ENCODE peak calls at places on chromosomes 2 and 18, in four cellular contexts. T is endothelial cell, U is aorta, M is T-helper 9 cell. F is an unnamed sample.

GRCh38 chr2:215773728-215774127 is 239.6 kb downstream of the MREG start:
- DNase-seq in T (no peak), U (no peak), M (no peak), F (no peak)

GRCh38 chr2:193556766-193557470 is 1362.2 kb upstream of the TMEFF2 start:
- DNase-seq in T (no peak), U (no peak), M (no peak), F (no peak)

GRCh38 chr2:223221120-223221859 is 169.3 kb downstream of the KCNE4 start:
- DNase-seq in T (no peak), U (no peak), M (no peak), F (no peak)

GRCh38 chr18:59980052-59980668 is 80.4 kb downstream of the PMAIP1 start:
- DNase-seq in T (no peak), U (no peak), M (no peak), F (no peak)

GRCh38 chr2:45688479-45689298 is 37.2 kb downstream of the PRKCE start:
- DNase-seq in T (no peak), U (no peak), M (no peak), F (no peak)

GRCh38 chr18:29586210-29586609 is 1409.3 kb upstream of the CDH2 start:
- DNase-seq in T (no peak), U (no peak), M (no peak), F (no peak)

GRCh38 chr2:223460774-223461211 is 141.4 kb downstream of the SCG2 start:
- DNase-seq in T (no peak), U (no peak), M (no peak), F (no peak)

GRCh38 chr2:23286031-23286764 is 98.8 kb upstream of the KLHL29 start:
- DNase-seq in T (no peak), U (no peak), M (no peak), F (no peak)

GRCh38 chr2:232386490-232386739 is 7.9 kb downstream of the ALPP start:
- DNase-seq in T (no peak), U (peak; percentile 62), M (no peak), F (no peak)

GRCh38 chr2:231115651-231116050 is 9.2 kb downstream of the HTR2B start:
- DNase-seq in T (no peak), U (no peak), M (no peak), F (no peak)

GRCh38 chr2:228048838-228049490 is 132.5 kb downstream of the SPHKAP start:
- DNase-seq in T (peak; percentile 23), U (no peak), M (no peak), F (no peak)

GRCh38 chr2:27182346-27182745 is 29.5 kb upstream of the ATRAID start:
- DNase-seq in T (no peak), U (no peak), M (no peak), F (no peak)

GRCh38 chr2:85011098-85011497 is 40.1 kb downstream of the KCMF1 start:
- DNase-seq in T (no peak), U (no peak), M (no peak), F (no peak)

GRCh38 chr2:1818811-1819210 is 74.5 kb upstream of the PXDN start:
- DNase-seq in T (no peak), U (no peak), M (no peak), F (no peak)

GRCh38 chr2:176395273-176395854 is 126.1 kb downstream of the MTX2 start:
- DNase-seq in T (no peak), U (no peak), M (no peak), F (no peak)

GRCh38 chr18:50128506-50129271 is 66.3 kb downstream of the MYO5B start:
- DNase-seq in T (no peak), U (no peak), M (no peak), F (no peak)

GRCh38 chr2:151947524-151948165 is 119.4 kb upstream of the ARL5A start:
- DNase-seq in T (no peak), U (peak; percentile 80), M (no peak), F (no peak)

GRCh38 chr2:12050381-12050780 is 303.9 kb downstream of the LPIN1 start:
- DNase-seq in T (no peak), U (no peak), M (no peak), F (no peak)

GRCh38 chr2:70922591-70923234 is 13.0 kb upstream of the ATP6V1B1 start:
- DNase-seq in T (no peak), U (no peak), M (no peak), F (no peak)

GRCh38 chr2:481388-481787 is 193.5 kb upstream of the ALKAL2 start:
- DNase-seq in T (peak; percentile 55), U (no peak), M (no peak), F (no peak)

GRCh38 chr18:77366725-77367641 is 117.3 kb downstream of the GALR1 start:
- DNase-seq in T (no peak), U (no peak), M (no peak), F (no peak)

GRCh38 chr2:130873700-130874346 is 37.1 kb downstream of the ARHGEF4 start:
- DNase-seq in T (peak; percentile 77), U (peak; percentile 84), M (peak; percentile 60), F (peak; percentile 54)

GRCh38 chr18:40380657-40381441 is 1574.2 kb upstream of the PIK3C3 start:
- DNase-seq in T (no peak), U (no peak), M (no peak), F (no peak)

GRCh38 chr18:79903071-79903635 is 48.3 kb downstream of the SLC66A2 start:
- DNase-seq in T (no peak), U (peak; percentile 75), M (no peak), F (no peak)

GRCh38 chr2:47014564-47015051 is 99.0 kb upstream of the MCFD2 start:
- DNase-seq in T (no peak), U (no peak), M (no peak), F (no peak)

GRCh38 chr2:237695201-237695780 is 67.9 kb downstream of the LRRFIP1 start:
- DNase-seq in T (no peak), U (no peak), M (no peak), F (no peak)

GRCh38 chr18:49907346-49907929 is 94.1 kb upstream of the ACAA2 start:
- DNase-seq in T (no peak), U (no peak), M (no peak), F (no peak)

GRCh38 chr2:99689135-99689742 is 199.4 kb upstream of the REV1 start:
- DNase-seq in T (no peak), U (no peak), M (no peak), F (no peak)

GRCh38 chr2:10407841-10408648 is 40.1 kb downstream of the ODC1 start:
- DNase-seq in T (no peak), U (no peak), M (peak; percentile 23), F (peak; percentile 13)

GRCh38 chr2:26630235-26630634 is 10.9 kb downstream of the CIB4 start:
- DNase-seq in T (no peak), U (peak; percentile 36), M (no peak), F (no peak)

GRCh38 chr2:72137498-72138010 is 10.1 kb downstream of the CYP26B1 start:
- DNase-seq in T (peak; percentile 89), U (peak; percentile 91), M (peak; percentile 46), F (peak; percentile 30)

GRCh38 chr2:240244543-240244942 is 104.1 kb upstream of the OTOS start:
- DNase-seq in T (no peak), U (no peak), M (no peak), F (no peak)

GRCh38 chr2:42828487-42829416 is 36.4 kb upstream of the HAAO start:
- DNase-seq in T (peak; percentile 78), U (peak; percentile 90), M (peak; percentile 61), F (peak; percentile 54)

GRCh38 chr2:24929230-24929629 is 9.2 kb upstream of the ADCY3 start:
- DNase-seq in T (no peak), U (peak; percentile 22), M (no peak), F (no peak)

GRCh38 chr2:30346475-30347169 is 100.4 kb upstream of the LCLAT1 start:
- DNase-seq in T (no peak), U (peak; percentile 90), M (no peak), F (no peak)

F was measured in T follicular helper cell.